ENCODE peak calls at places on chromosome 20, in six cellular contexts. D, Q, B, Z, I and T are unnamed samples.

GRCh38 chr20:13863244-13863643 is 78.4 kb downstream of the NDUFAF5 start:
- DNase-seq in D (no peak), Q (no peak), B (no peak), Z (no peak), I (no peak), T (no peak)

GRCh38 chr20:45163071-45163803 is 11.5 kb upstream of the PI3 start:
- DNase-seq in D (no peak), Q (no peak), B (no peak), Z (no peak), I (no peak), T (no peak)

GRCh38 chr20:24722586-24722985 is 226.5 kb upstream of the CST7 start:
- DNase-seq in D (no peak), Q (no peak), B (no peak), Z (no peak), I (no peak), T (no peak)

GRCh38 chr20:46964299-46965123 is 69.9 kb downstream of the EYA2 start:
- DNase-seq in D (no peak), Q (no peak), B (no peak), Z (no peak), I (no peak), T (no peak)

GRCh38 chr20:5085380-5085779 is 34.4 kb downstream of the PCNA start:
- DNase-seq in D (no peak), Q (no peak), B (no peak), Z (no peak), I (no peak), T (no peak)

GRCh38 chr20:47102629-47103028 is 208.0 kb downstream of the EYA2 start:
- DNase-seq in D (no peak), Q (no peak), B (no peak), Z (no peak), I (no peak), T (no peak)

GRCh38 chr20:47206962-47207641 is 149.4 kb downstream of the ZMYND8 start:
- DNase-seq in D (no peak), Q (no peak), B (no peak), Z (no peak), I (no peak), T (no peak)

GRCh38 chr20:48787861-48788375 is 39.9 kb downstream of the PREX1 start:
- DNase-seq in D (no peak), Q (peak), B (no peak), Z (peak), I (no peak), T (no peak)

GRCh38 chr20:31515775-31516107 is 1.5 kb downstream of the HM13 start:
- DNase-seq in D (no peak), Q (no peak), B (no peak), Z (no peak), I (no peak), T (no peak)

GRCh38 chr20:17614176-17614811 is 44.4 kb downstream of the DSTN start:
- DNase-seq in D (no peak), Q (no peak), B (no peak), Z (no peak), I (peak), T (no peak)

GRCh38 chr20:824490-824889 is 9.0 kb upstream of the FAM110A start:
- DNase-seq in D (no peak), Q (no peak), B (no peak), Z (no peak), I (no peak), T (no peak)

GRCh38 chr20:823326-823902 is 10.1 kb upstream of the FAM110A start:
- DNase-seq in D (no peak), Q (no peak), B (no peak), Z (no peak), I (no peak), T (no peak)

GRCh38 chr20:821083-822065 is 12.1 kb upstream of the FAM110A start:
- DNase-seq in D (no peak), Q (no peak), B (no peak), Z (no peak), I (no peak), T (no peak)

GRCh38 chr20:824916-825315 is 8.6 kb upstream of the FAM110A start:
- DNase-seq in D (no peak), Q (no peak), B (no peak), Z (no peak), I (no peak), T (no peak)

GRCh38 chr20:822651-823325 is 10.7 kb upstream of the FAM110A start:
- DNase-seq in D (no peak), Q (no peak), B (no peak), Z (no peak), I (no peak), T (no peak)
- TF ChIP-seq JUND in D (no peak), Q (no peak), B (no peak), Z (no peak), I (no peak), T (no peak)

DNA sequence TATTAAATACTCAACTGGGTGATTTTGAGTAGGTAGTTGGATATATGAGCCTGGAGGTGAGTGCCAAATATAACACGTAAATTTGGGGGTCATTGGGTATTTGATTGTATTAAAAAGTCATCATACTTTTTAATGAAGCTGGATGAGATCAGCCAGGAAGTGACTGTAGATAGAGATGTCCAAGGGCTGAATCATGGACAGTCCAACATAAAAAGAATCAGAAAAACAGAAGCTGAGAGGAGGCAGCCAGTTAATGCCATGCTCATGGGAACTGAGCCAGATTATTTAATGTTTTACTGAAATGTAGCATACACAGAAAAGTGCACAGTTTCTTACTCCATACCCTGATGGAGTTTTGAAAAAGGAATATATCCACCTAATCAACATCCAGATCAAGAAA is 435.5 kb upstream of the PLCB4 start:
- DNase-seq in D (no peak), Q (no peak), B (no peak), Z (no peak), I (no peak), T (no peak)
- TF ChIP-seq JUND in D (no peak), Q (no peak), B (no peak), Z (no peak), I (peak), T (no peak)

DNA sequence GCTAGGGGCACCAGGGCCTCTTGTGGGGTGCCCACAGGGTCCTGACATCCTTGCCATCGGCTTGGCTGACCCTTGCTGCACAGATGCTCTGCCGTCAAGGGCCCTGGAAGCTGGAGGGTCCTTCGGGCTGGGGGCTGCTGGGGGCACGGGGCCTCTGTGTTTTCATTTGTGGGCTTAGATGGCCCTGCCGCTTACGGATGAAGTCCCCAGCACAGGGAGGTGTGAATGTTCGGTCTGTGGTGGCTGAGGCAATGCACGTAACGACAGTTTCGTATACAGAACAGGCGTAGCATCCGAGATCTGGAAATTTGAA is 14.5 kb downstream of the SS18L1 start:
- DNase-seq in D (no peak), Q (no peak), B (no peak), Z (no peak), I (no peak), T (no peak)
- TF ChIP-seq JUND in D (no peak), Q (no peak), B (no peak), Z (no peak), I (no peak), T (no peak)

GRCh38 chr20:22833851-22834250 is 201.3 kb upstream of the SSTR4 start:
- DNase-seq in D (no peak), Q (no peak), B (no peak), Z (peak), I (no peak), T (no peak)
- TF ChIP-seq JUND in D (no peak), Q (no peak), B (no peak), Z (peak), I (no peak), T (no peak)

DNA sequence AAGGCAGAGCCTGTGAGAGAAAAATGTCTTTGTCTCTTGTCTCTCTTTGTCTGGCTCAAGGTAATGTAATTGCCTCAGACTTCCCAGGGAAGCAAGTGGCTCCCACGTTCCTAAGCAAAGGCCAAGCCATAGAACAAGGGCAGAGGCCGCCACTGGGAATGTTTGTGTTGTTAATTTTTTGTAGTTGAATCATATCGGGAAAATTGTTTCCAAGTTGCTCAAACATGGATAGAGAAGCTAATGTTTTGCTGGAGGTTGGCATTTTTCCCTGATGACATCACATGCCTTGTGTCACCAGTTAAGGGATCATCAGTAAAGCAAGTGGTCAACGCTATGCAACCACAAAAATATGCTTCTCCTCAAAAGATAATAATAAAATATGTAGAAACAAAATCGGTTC is 211.5 kb upstream of the FOXA2 start:
- DNase-seq in D (no peak), Q (peak), B (peak), Z (no peak), I (no peak), T (no peak)
- TF ChIP-seq JUND in D (no peak), Q (no peak), B (peak), Z (no peak), I (peak), T (no peak)

GRCh38 chr20:57378646-57379262 is 12.4 kb upstream of the RBM38 start:
- DNase-seq in D (no peak), Q (no peak), B (no peak), Z (no peak), I (no peak), T (no peak)

GRCh38 chr20:57380081-57380750 is 11.0 kb upstream of the RBM38 start:
- DNase-seq in D (no peak), Q (no peak), B (no peak), Z (no peak), I (no peak), T (no peak)

GRCh38 chr20:57377350-57377749 is 13.8 kb upstream of the RBM38 start:
- DNase-seq in D (no peak), Q (no peak), B (no peak), Z (no peak), I (no peak), T (no peak)

GRCh38 chr20:57378107-57378506 is 13.1 kb upstream of the RBM38 start:
- DNase-seq in D (no peak), Q (no peak), B (no peak), Z (no peak), I (no peak), T (no peak)

GRCh38 chr20:57379263-57379647 is 11.9 kb upstream of the RBM38 start:
- DNase-seq in D (no peak), Q (no peak), B (no peak), Z (no peak), I (no peak), T (no peak)
- TF ChIP-seq JUND in D (no peak), Q (no peak), B (no peak), Z (no peak), I (no peak), T (no peak)